ENCODE peak calls at places on chromosomes 4 and X, in four cellular contexts. One of them, this sample, is unnamed.

GRCh38 chr4:151674804-151675290 is 86.0 kb downstream of the GATB start:
- DNase-seq in psoas muscle: no peak
- DNase-seq in choroid plexus epithelial cell: peak
- DNase-seq in omental fat pad: no peak
- DNase-seq in this sample: no peak

GRCh38 chr4:159175165-159175988 is 72.5 kb downstream of the RAPGEF2 start:
- DNase-seq in psoas muscle: peak
- DNase-seq in choroid plexus epithelial cell: peak
- DNase-seq in omental fat pad: no peak
- DNase-seq in this sample: no peak

GRCh38 chrX:147646949-147647717 is 264.6 kb upstream of the FMR1 start:
- DNase-seq in psoas muscle: no peak
- DNase-seq in choroid plexus epithelial cell: no peak
- DNase-seq in omental fat pad: no peak
- DNase-seq in this sample: no peak

GRCh38 chr4:2962614-2963184 is 507 bp downstream of the NOP14 start:
- DNase-seq in psoas muscle: no peak
- DNase-seq in choroid plexus epithelial cell: peak
- DNase-seq in omental fat pad: no peak
- DNase-seq in this sample: no peak

GRCh38 chr4:140271553-140271952 is 101.9 kb upstream of the SCOC start:
- DNase-seq in psoas muscle: no peak
- DNase-seq in choroid plexus epithelial cell: no peak
- DNase-seq in omental fat pad: no peak
- DNase-seq in this sample: no peak

GRCh38 chr4:2768921-2769336 is 12.8 kb upstream of the TNIP2 start:
- DNase-seq in psoas muscle: peak
- DNase-seq in choroid plexus epithelial cell: peak
- DNase-seq in omental fat pad: no peak
- DNase-seq in this sample: no peak

GRCh38 chrX:153969904-153970397 is 1.7 kb downstream of the HCFC1 start:
- DNase-seq in psoas muscle: peak
- DNase-seq in choroid plexus epithelial cell: peak
- DNase-seq in omental fat pad: no peak
- DNase-seq in this sample: no peak

GRCh38 chr4:98030059-98030458 is 113.2 kb downstream of the STPG2 start:
- DNase-seq in psoas muscle: no peak
- DNase-seq in choroid plexus epithelial cell: no peak
- DNase-seq in omental fat pad: no peak
- DNase-seq in this sample: no peak

GRCh38 chr4:180794352-180794751 is 1448.8 kb upstream of the TENM3 start:
- DNase-seq in psoas muscle: no peak
- DNase-seq in choroid plexus epithelial cell: no peak
- DNase-seq in omental fat pad: no peak
- DNase-seq in this sample: no peak

GRCh38 chrX:132776486-132777210 is 181.8 kb downstream of the HS6ST2 start:
- DNase-seq in psoas muscle: no peak
- DNase-seq in choroid plexus epithelial cell: no peak
- DNase-seq in omental fat pad: no peak
- DNase-seq in this sample: no peak

GRCh38 chrX:109856974-109857373 is 123.9 kb upstream of the ACSL4 start:
- DNase-seq in psoas muscle: no peak
- DNase-seq in choroid plexus epithelial cell: peak
- DNase-seq in omental fat pad: no peak
- DNase-seq in this sample: no peak

GRCh38 chrX:13685126-13685763 is 3.7 kb upstream of the RAB9A start:
- DNase-seq in psoas muscle: no peak
- DNase-seq in choroid plexus epithelial cell: peak
- DNase-seq in omental fat pad: no peak
- DNase-seq in this sample: no peak

GRCh38 chr4:3291411-3291968 is 1.3 kb upstream of the RGS12 start:
- DNase-seq in psoas muscle: peak
- DNase-seq in choroid plexus epithelial cell: no peak
- DNase-seq in omental fat pad: no peak
- DNase-seq in this sample: no peak

GRCh38 chrX:12961191-12961718 is 13.7 kb upstream of the TMSB4X start:
- DNase-seq in psoas muscle: no peak
- DNase-seq in choroid plexus epithelial cell: peak
- DNase-seq in omental fat pad: no peak
- DNase-seq in this sample: no peak

GRCh38 chr4:19803406-19803805 is 448.3 kb upstream of the SLIT2 start:
- DNase-seq in psoas muscle: no peak
- DNase-seq in choroid plexus epithelial cell: peak
- DNase-seq in omental fat pad: no peak
- DNase-seq in this sample: no peak

GRCh38 chrX:45712067-45712466 is 511.4 kb upstream of the DIPK2B start:
- DNase-seq in psoas muscle: no peak
- DNase-seq in choroid plexus epithelial cell: peak
- DNase-seq in omental fat pad: no peak
- DNase-seq in this sample: no peak

GRCh38 chrX:154032653-154033052 is 13.0 kb upstream of the IRAK1 start:
- DNase-seq in psoas muscle: no peak
- DNase-seq in choroid plexus epithelial cell: no peak
- DNase-seq in omental fat pad: no peak
- DNase-seq in this sample: no peak

GRCh38 chr4:147581601-147582350 is 35.4 kb upstream of the TMEM184C start:
- DNase-seq in psoas muscle: no peak
- DNase-seq in choroid plexus epithelial cell: peak
- DNase-seq in omental fat pad: no peak
- DNase-seq in this sample: no peak

GRCh38 chr4:184644553-184645307 is 4.5 kb downstream of the CASP3 start:
- DNase-seq in psoas muscle: no peak
- DNase-seq in choroid plexus epithelial cell: peak
- DNase-seq in omental fat pad: no peak
- DNase-seq in this sample: no peak

GRCh38 chrX:70132244-70132643 is 1.0 kb upstream of the IGBP1 start:
- DNase-seq in psoas muscle: no peak
- DNase-seq in choroid plexus epithelial cell: no peak
- DNase-seq in omental fat pad: no peak
- DNase-seq in this sample: no peak

GRCh38 chrX:13487731-13488505 is 81.5 kb upstream of the EGFL6 start:
- DNase-seq in psoas muscle: no peak
- DNase-seq in choroid plexus epithelial cell: peak
- DNase-seq in omental fat pad: no peak
- DNase-seq in this sample: no peak

GRCh38 chr4:98555798-98556445 is 102.5 kb downstream of the TSPAN5 start:
- DNase-seq in psoas muscle: no peak
- DNase-seq in choroid plexus epithelial cell: peak
- DNase-seq in omental fat pad: no peak
- DNase-seq in this sample: no peak

GRCh38 chr4:153335665-153336064 is 8.8 kb upstream of the MND1 start:
- DNase-seq in psoas muscle: no peak
- DNase-seq in choroid plexus epithelial cell: peak
- DNase-seq in omental fat pad: no peak
- DNase-seq in this sample: no peak

GRCh38 chrX:123648028-123648810 is 84.6 kb downstream of the THOC2 start:
- DNase-seq in psoas muscle: no peak
- DNase-seq in choroid plexus epithelial cell: peak
- DNase-seq in omental fat pad: no peak
- DNase-seq in this sample: no peak

GRCh38 chr4:8618421-8618820 is 25.9 kb downstream of the CPZ start:
- DNase-seq in psoas muscle: peak
- DNase-seq in choroid plexus epithelial cell: no peak
- DNase-seq in omental fat pad: no peak
- DNase-seq in this sample: peak

GRCh38 chrX:40244116-40244515 is 146.4 kb upstream of the BCOR start:
- DNase-seq in psoas muscle: no peak
- DNase-seq in choroid plexus epithelial cell: no peak
- DNase-seq in omental fat pad: no peak
- DNase-seq in this sample: no peak

GRCh38 chr4:145347684-145348083 is 134.0 kb upstream of the SMAD1 start:
- DNase-seq in psoas muscle: no peak
- DNase-seq in choroid plexus epithelial cell: peak
- DNase-seq in omental fat pad: no peak
- DNase-seq in this sample: no peak

GRCh38 chrX:133868687-133869086 is 116.7 kb downstream of the GPC3 start:
- DNase-seq in psoas muscle: no peak
- DNase-seq in choroid plexus epithelial cell: no peak
- DNase-seq in omental fat pad: no peak
- DNase-seq in this sample: no peak

GRCh38 chr4:12545845-12546244 is 938.3 kb downstream of the RAB28 start:
- DNase-seq in psoas muscle: no peak
- DNase-seq in choroid plexus epithelial cell: no peak
- DNase-seq in omental fat pad: no peak
- DNase-seq in this sample: no peak

GRCh38 chr4:189870835-189871234 is 69.8 kb upstream of the FRG1 start:
- DNase-seq in psoas muscle: no peak
- DNase-seq in choroid plexus epithelial cell: no peak
- DNase-seq in omental fat pad: no peak
- DNase-seq in this sample: no peak

GRCh38 chr4:139761461-139761860 is 95.8 kb downstream of the MGST2 start:
- DNase-seq in psoas muscle: no peak
- DNase-seq in choroid plexus epithelial cell: peak
- DNase-seq in omental fat pad: no peak
- DNase-seq in this sample: peak

GRCh38 chrX:86014421-86014820 is 32.9 kb downstream of the CHM start:
- DNase-seq in psoas muscle: no peak
- DNase-seq in choroid plexus epithelial cell: no peak
- DNase-seq in omental fat pad: no peak
- DNase-seq in this sample: no peak

GRCh38 chr4:24559889-24560288 is 24.5 kb downstream of the DHX15 start:
- DNase-seq in psoas muscle: no peak
- DNase-seq in choroid plexus epithelial cell: peak
- DNase-seq in omental fat pad: no peak
- DNase-seq in this sample: no peak

GRCh38 chr4:22192302-22192645 is 243.7 kb upstream of the KCNIP4 start:
- DNase-seq in psoas muscle: no peak
- DNase-seq in choroid plexus epithelial cell: no peak
- DNase-seq in omental fat pad: no peak
- DNase-seq in this sample: no peak

GRCh38 chr4:88007304-88008132 is at the start of gene PKD2:
- DNase-seq in psoas muscle: peak
- DNase-seq in choroid plexus epithelial cell: peak
- DNase-seq in omental fat pad: peak
- DNase-seq in this sample: peak

GRCh38 chrX:87728459-87728858 is 210.9 kb downstream of the KLHL4 start:
- DNase-seq in psoas muscle: no peak
- DNase-seq in choroid plexus epithelial cell: no peak
- DNase-seq in omental fat pad: no peak
- DNase-seq in this sample: no peak

GRCh38 chr4:164488114-164488513 is 265.8 kb upstream of the SMIM31 start:
- DNase-seq in psoas muscle: no peak
- DNase-seq in choroid plexus epithelial cell: no peak
- DNase-seq in omental fat pad: no peak
- DNase-seq in this sample: no peak

GRCh38 chrX:80282535-80282934 is 137.7 kb upstream of the TENT5D start:
- DNase-seq in psoas muscle: no peak
- DNase-seq in choroid plexus epithelial cell: no peak
- DNase-seq in omental fat pad: no peak
- DNase-seq in this sample: no peak
- TF ChIP-seq CTCF in psoas muscle: no peak
- TF ChIP-seq CTCF in choroid plexus epithelial cell: no peak
- TF ChIP-seq CTCF in omental fat pad: no peak
- TF ChIP-seq CTCF in this sample: no peak

DNA sequence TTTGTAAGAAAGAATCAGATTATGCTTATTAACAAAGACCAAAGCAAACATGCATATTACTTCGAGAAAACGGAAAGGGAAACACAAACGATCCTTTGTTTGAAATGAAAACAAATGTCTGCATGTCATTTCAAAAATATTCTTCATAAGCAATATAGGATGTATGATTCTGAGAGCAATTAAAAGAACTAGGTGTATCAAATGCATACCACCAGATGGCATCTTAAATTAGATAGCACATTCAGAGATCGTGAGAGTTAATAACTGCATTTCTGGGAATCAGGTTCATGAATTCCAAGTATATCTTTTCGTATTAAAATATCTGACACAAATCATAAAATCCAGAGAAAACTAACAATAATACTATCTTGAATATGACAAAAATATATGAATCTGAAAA is 159.5 kb downstream of the PPP3CA start:
- DNase-seq in psoas muscle: no peak
- DNase-seq in choroid plexus epithelial cell: peak
- DNase-seq in omental fat pad: no peak
- DNase-seq in this sample: no peak
- TF ChIP-seq CTCF in psoas muscle: peak
- TF ChIP-seq CTCF in choroid plexus epithelial cell: peak
- TF ChIP-seq CTCF in omental fat pad: no peak
- TF ChIP-seq CTCF in this sample: no peak

GRCh38 chr4:81052119-81053068 is 21.9 kb downstream of the BMP3 start:
- DNase-seq in psoas muscle: peak
- DNase-seq in choroid plexus epithelial cell: peak
- DNase-seq in omental fat pad: peak
- DNase-seq in this sample: no peak
- TF ChIP-seq CTCF in psoas muscle: peak
- TF ChIP-seq CTCF in choroid plexus epithelial cell: peak
- TF ChIP-seq CTCF in omental fat pad: no peak
- TF ChIP-seq CTCF in this sample: no peak

GRCh38 chrX:41452565-41452964 is 5.4 kb downstream of the NYX start:
- DNase-seq in psoas muscle: no peak
- DNase-seq in choroid plexus epithelial cell: peak
- DNase-seq in omental fat pad: no peak
- DNase-seq in this sample: no peak

GRCh38 chrX:41452972-41453371 is 5.8 kb downstream of the NYX start:
- DNase-seq in psoas muscle: no peak
- DNase-seq in choroid plexus epithelial cell: peak
- DNase-seq in omental fat pad: no peak
- DNase-seq in this sample: no peak

GRCh38 chrX:41459714-41460113 is 12.6 kb downstream of the NYX start:
- DNase-seq in psoas muscle: no peak
- DNase-seq in choroid plexus epithelial cell: no peak
- DNase-seq in omental fat pad: no peak
- DNase-seq in this sample: no peak

DNA sequence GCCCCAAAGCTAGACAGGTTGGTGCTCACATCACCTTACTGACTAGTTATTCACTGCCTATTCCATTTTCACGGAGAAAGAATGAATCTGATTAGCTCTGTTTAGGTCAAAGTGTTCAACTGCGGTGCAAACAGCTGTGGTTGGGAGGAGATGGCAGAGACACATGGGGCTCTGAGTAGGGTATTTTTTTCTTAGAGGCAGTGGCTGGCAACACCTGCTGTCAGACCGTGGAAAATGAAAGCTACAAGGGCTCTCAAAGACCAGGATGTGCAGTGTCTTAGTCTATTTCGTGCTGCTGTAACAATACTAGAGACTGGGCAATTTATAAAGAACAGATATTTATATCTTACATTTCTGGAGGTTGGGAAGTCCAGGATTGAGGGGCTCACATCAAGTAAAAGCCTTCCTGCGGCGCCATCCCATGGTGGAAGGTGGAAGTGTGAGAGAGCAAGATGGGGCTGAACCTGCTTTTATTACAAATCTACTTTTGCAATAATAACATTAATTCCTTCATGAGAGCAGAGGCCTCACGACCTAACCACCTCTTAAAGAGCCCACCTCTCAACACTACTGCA is 10.6 kb downstream of the NYX start:
- DNase-seq in psoas muscle: no peak
- DNase-seq in choroid plexus epithelial cell: no peak
- DNase-seq in omental fat pad: no peak
- DNase-seq in this sample: no peak
- TF ChIP-seq CTCF in psoas muscle: no peak
- TF ChIP-seq CTCF in choroid plexus epithelial cell: peak
- TF ChIP-seq CTCF in omental fat pad: no peak
- TF ChIP-seq CTCF in this sample: no peak